ENCODE peak calls at places on chromosome 11, in six cellular contexts. D is OCI-LY7, K is spleen, R is Right ventricle myocardium inferior, N is frontal cortex, H is NCI-H345. Q is an unnamed sample.
A peak's percentile ranks its signal among the peaks of the same experiment; 100 is the strongest.

GRCh38 chr11:131463609-131464008 is 93.2 kb downstream of the NTM start:
- DNase-seq in D (no peak), K (no peak), R (no peak), N (peak; percentile 32), H (no peak), Q (no peak)

GRCh38 chr11:47714554-47715081 is 551 bp downstream of the AGBL2 start:
- DNase-seq in D (no peak), K (peak; percentile 77), R (peak; percentile 75), N (no peak), H (peak; percentile 42), Q (peak; percentile 8)

GRCh38 chr11:76642341-76642740 is 28.2 kb downstream of the LRRC32 start:
- DNase-seq in D (no peak), K (no peak), R (no peak), N (no peak), H (no peak), Q (no peak)

GRCh38 chr11:64088159-64089026 is 52.7 kb downstream of the FLRT1 start:
- DNase-seq in D (peak; percentile 45), K (no peak), R (no peak), N (no peak), H (peak; percentile 17), Q (no peak)

GRCh38 chr11:45906965-45907591 is at the start of gene FREY1:
- DNase-seq in D (no peak), K (no peak), R (no peak), N (no peak), H (no peak), Q (no peak)

GRCh38 chr11:9990221-9990973 is 303.6 kb downstream of the SBF2 start:
- DNase-seq in D (no peak), K (no peak), R (no peak), N (no peak), H (no peak), Q (no peak)

GRCh38 chr11:122440783-122441701 is 214.5 kb upstream of the UBASH3B start:
- DNase-seq in D (no peak), K (no peak), R (peak; percentile 75), N (peak; percentile 43), H (peak; percentile 74), Q (no peak)

GRCh38 chr11:61305417-61305816 is 10.3 kb upstream of the VWCE start:
- DNase-seq in D (no peak), K (no peak), R (no peak), N (no peak), H (no peak), Q (no peak)

GRCh38 chr11:1307163-1307870 is 2.1 kb downstream of the TOLLIP start:
- DNase-seq in D (no peak), K (peak; percentile 92), R (no peak), N (no peak), H (no peak), Q (no peak)

GRCh38 chr11:69376155-69377028 is 82.4 kb downstream of the MYEOV start:
- DNase-seq in D (no peak), K (no peak), R (no peak), N (no peak), H (no peak), Q (no peak)

GRCh38 chr11:66543263-66544107 is 2.4 kb downstream of the ZDHHC24 start:
- DNase-seq in D (peak; percentile 95), K (peak; percentile 95), R (peak; percentile 76), N (no peak), H (no peak), Q (peak; percentile 66)

GRCh38 chr11:122487669-122488068 is 167.9 kb upstream of the UBASH3B start:
- DNase-seq in D (no peak), K (no peak), R (no peak), N (no peak), H (no peak), Q (no peak)

GRCh38 chr11:61341706-61342105 is 8.7 kb downstream of the TKFC start:
- DNase-seq in D (no peak), K (no peak), R (no peak), N (no peak), H (no peak), Q (no peak)

GRCh38 chr11:27239305-27239942 is 123.6 kb downstream of the CCDC34 start:
- DNase-seq in D (no peak), K (no peak), R (peak; percentile 71), N (no peak), H (peak; percentile 26), Q (no peak)

GRCh38 chr11:44110231-44110679 is 14.8 kb downstream of the EXT2 start:
- DNase-seq in D (peak; percentile 65), K (no peak), R (no peak), N (no peak), H (peak; percentile 35), Q (peak; percentile 48)

GRCh38 chr11:122804161-122804560 is 34.1 kb upstream of the CRTAM start:
- DNase-seq in D (no peak), K (no peak), R (no peak), N (no peak), H (no peak), Q (no peak)

GRCh38 chr11:45778341-45778740 is 26.6 kb upstream of the SLC35C1 start:
- DNase-seq in D (no peak), K (no peak), R (no peak), N (no peak), H (no peak), Q (no peak)

GRCh38 chr11:94002226-94002625 is 18.9 kb upstream of the HEPHL1 start:
- DNase-seq in D (no peak), K (no peak), R (no peak), N (no peak), H (no peak), Q (no peak)

GRCh38 chr11:43797866-43798265 is 82.8 kb upstream of the ALKBH3 start:
- DNase-seq in D (no peak), K (no peak), R (no peak), N (no peak), H (no peak), Q (no peak)

GRCh38 chr11:117193130-117194020 is 5.8 kb upstream of the TAGLN start:
- DNase-seq in D (no peak), K (no peak), R (no peak), N (no peak), H (no peak), Q (no peak)

GRCh38 chr11:11459578-11459977 is 106.5 kb upstream of the CSNK2A3 start:
- DNase-seq in D (no peak), K (no peak), R (no peak), N (no peak), H (no peak), Q (no peak)

GRCh38 chr11:36012979-36013378 is 69.1 kb downstream of the LDLRAD3 start:
- DNase-seq in D (no peak), K (no peak), R (no peak), N (no peak), H (no peak), Q (no peak)

GRCh38 chr11:10294289-10294953 is 402 bp upstream of the SBF2 start:
- DNase-seq in D (no peak), K (peak; percentile 85), R (peak; percentile 76), N (peak; percentile 57), H (peak; percentile 36), Q (no peak)

GRCh38 chr11:116187026-116187425 is 585.8 kb downstream of the BUD13 start:
- DNase-seq in D (no peak), K (no peak), R (no peak), N (no peak), H (no peak), Q (no peak)